ENCODE peak calls at places on chromosomes 3 and 15, in four cellular contexts. H, C, Y and A are unnamed samples.

GRCh38 chr3:134503266-134503665 is 17.4 kb downstream of the CEP63 start:
- DNase-seq in H (no peak), C (no peak), Y (no peak), A (no peak)

GRCh38 chr3:183698760-183699159 is 1.2 kb downstream of the YEATS2 start:
- DNase-seq in H (peak), C (no peak), Y (peak), A (peak)

GRCh38 chr3:7504886-7505775 is 644.2 kb downstream of the GRM7 start:
- DNase-seq in H (no peak), C (no peak), Y (peak), A (no peak)

GRCh38 chr15:65783872-65784271 is 8.2 kb downstream of the DENND4A start:
- DNase-seq in H (no peak), C (no peak), Y (no peak), A (no peak)

GRCh38 chr3:120357807-120358206 is 8.7 kb upstream of the LRRC58 start:
- DNase-seq in H (no peak), C (no peak), Y (no peak), A (no peak)

GRCh38 chr3:15899438-15899837 is 101.7 kb upstream of the ANKRD28 start:
- DNase-seq in H (no peak), C (no peak), Y (no peak), A (no peak)

GRCh38 chr3:53721187-53721946 is 124.9 kb downstream of the CHDH start:
- DNase-seq in H (no peak), C (no peak), Y (no peak), A (no peak)

GRCh38 chr3:121834079-121834730 is 655 bp downstream of the IQCB1 start:
- DNase-seq in H (peak), C (no peak), Y (peak), A (no peak)

DNA sequence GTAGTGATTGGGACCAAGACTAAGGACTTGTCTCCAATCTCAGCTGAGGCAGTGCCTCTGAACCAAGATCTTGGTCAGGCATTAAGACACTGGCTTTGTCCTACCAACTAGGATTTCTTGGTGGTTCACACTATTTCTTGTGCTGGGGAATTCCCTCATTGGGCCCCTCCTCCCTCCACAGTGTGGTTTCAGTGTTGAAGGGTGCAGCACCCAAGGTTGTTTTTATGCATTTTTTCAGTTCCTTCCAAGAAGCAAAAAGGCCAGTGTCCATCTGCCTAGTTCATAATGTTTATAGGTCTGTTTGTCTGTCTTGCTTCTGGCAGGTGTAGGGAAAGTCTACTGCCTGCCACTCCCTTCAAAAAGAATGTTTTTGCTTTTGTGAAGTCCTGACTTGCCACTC is 10.6 kb upstream of the ITPKA start:
- DNase-seq in H (no peak), C (no peak), Y (no peak), A (no peak)
- TF ChIP-seq POLR2A in H (no peak), C (no peak), Y (no peak), A (no peak)

GRCh38 chr15:73991260-73991659 is 835 bp downstream of the STOML1 start:
- DNase-seq in H (peak), C (no peak), Y (peak), A (peak)

GRCh38 chr15:73991726-73992593 is at the start of gene STOML1:
- DNase-seq in H (peak), C (peak), Y (peak), A (peak)

GRCh38 chr15:73989001-73989798 is 2.9 kb downstream of the STOML1 start:
- DNase-seq in H (no peak), C (no peak), Y (no peak), A (no peak)

GRCh38 chr15:73988075-73988969 is 3.8 kb downstream of the STOML1 start:
- DNase-seq in H (no peak), C (no peak), Y (peak), A (no peak)

GRCh38 chr15:73990250-73991005 is 1.7 kb downstream of the STOML1 start:
- DNase-seq in H (no peak), C (no peak), Y (no peak), A (no peak)
- H3K4me3 ChIP-seq in H (no peak), C (no peak), Y (no peak), A (no peak)

DNA sequence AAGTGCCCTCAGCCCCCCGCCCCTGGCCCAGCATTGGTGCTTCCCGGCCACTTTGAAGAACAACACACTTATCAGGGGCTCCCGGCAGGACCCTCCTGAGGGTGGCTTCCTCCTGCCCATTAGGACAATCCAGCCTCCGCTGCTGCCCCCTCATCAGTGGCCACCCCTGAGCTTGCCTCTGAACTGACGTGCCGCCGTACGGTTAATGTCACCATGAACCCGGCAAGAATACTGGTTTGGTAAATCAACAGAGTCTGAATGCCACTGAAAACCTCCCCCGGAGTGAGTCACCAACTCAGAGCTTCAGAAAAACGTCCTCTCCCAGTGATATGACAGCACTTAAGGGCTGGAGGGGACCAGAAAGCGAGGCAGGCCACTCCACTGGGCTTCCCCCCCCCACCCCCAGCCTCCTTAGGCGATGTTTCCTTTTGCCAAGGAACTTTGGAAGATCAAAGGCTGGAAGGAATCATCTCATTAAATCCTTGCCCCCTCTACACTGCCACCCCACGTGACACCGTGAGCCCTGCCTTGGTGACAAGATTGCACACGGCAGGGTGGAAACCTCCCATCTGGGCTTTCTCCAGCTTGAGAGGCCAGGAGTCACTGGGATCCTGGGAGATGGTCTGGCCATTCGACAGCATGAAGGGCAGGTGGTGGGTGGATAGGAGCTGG is 142.1 kb downstream of the NUP210 start:
- DNase-seq in H (no peak), C (no peak), Y (no peak), A (no peak)
- TF ChIP-seq POLR2A in H (no peak), C (no peak), Y (no peak), A (no peak)

DNA sequence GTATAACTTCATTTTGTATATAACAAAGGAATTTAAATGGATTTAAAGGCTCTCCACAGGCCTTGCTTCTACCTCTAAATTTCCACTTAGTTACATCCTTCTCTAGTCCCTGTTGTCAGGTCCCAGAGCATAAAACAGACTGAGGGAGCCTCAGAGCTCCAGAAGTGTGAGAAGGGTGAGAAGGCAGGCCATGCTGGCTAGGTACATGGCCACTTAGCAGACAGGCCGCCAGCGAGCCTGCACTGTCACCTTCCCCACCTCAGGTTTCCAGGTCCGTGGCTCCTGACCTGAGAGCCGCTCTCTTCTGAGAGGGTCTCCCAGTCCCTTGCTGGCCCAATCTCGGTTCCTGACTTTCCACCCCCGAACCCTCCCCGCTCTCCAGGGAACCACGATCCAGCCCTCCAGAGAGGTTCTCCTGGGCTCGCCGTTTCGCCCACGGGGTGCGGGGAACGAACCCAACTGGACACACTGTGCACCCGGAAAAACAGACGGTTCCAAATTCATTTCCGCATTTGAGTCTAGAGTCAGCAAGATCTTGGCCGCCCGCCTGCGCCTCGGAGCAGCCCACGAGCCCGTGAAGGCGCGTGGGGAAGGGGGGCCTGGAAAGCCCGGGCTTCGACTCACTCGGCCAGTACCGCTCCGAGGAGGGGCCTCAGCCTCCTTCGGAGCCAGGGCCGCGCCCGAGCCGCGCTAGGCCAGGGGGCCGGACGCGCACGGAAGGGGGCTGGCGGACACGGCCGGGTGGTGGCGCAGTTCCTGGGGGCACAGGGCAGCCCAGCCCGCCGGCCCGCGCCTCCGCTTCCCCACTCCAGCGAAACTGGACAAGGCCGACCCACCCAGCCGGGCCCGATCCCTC is 16.7 kb upstream of the SOX2 start:
- DNase-seq in H (peak), C (peak), Y (peak), A (peak)
- H3K4me3 ChIP-seq in H (peak), C (peak), Y (no peak), A (peak)

GRCh38 chr3:98026425-98027083 is 8.6 kb downstream of the GABRR3 start:
- DNase-seq in H (no peak), C (no peak), Y (no peak), A (no peak)
- TF ChIP-seq POLR2A in H (no peak), C (no peak), Y (no peak), A (no peak)

GRCh38 chr3:43105597-43106292 is at the start of gene POMGNT2:
- DNase-seq in H (peak), C (peak), Y (peak), A (peak)
- H3K4me3 ChIP-seq in H (peak), C (peak), Y (peak), A (peak)